ENCODE peak calls at places on chromosomes 4 and X, in seven cellular contexts. Z, S, B, G, R, J and W are unnamed samples.

GRCh38 chrX:28876901-28877300 is 289.7 kb downstream of the IL1RAPL1 start:
- DNase-seq in R (no peak), S (no peak), B (no peak), G (no peak), J (no peak), Z (no peak), W (no peak)

GRCh38 chr4:121138014-121138413 is 26.1 kb downstream of the TNIP3 start:
- DNase-seq in Z (no peak), J (no peak), S (no peak), R (no peak), G (no peak), B (no peak), W (no peak)

GRCh38 chr4:165476214-165477098 is 97.6 kb downstream of the CPE start:
- DNase-seq in R (no peak), G (peak; percentile 78), S (no peak), Z (no peak), J (peak; percentile 55), B (no peak), W (peak; percentile 2)

GRCh38 chr4:48668254-48669017 is 111.6 kb downstream of the FRYL start:
- DNase-seq in R (no peak), J (no peak), G (no peak), Z (no peak), S (no peak), B (no peak), W (no peak)

GRCh38 chr4:187235456-187236170 is 512.0 kb upstream of the FAT1 start:
- DNase-seq in R (no peak), Z (no peak), S (no peak), B (no peak), G (peak; percentile 23), J (peak; percentile 2), W (no peak)

GRCh38 chr4:76377922-76378321 is 43.0 kb downstream of the CCDC158 start:
- DNase-seq in B (no peak), J (peak; percentile 44), G (peak; percentile 48), Z (peak; percentile 72), S (peak; percentile 32), R (peak; percentile 63), W (peak; percentile 61)

GRCh38 chr4:544386-545105 is 31.5 kb downstream of the TMEM271 start:
- DNase-seq in R (no peak), S (no peak), Z (no peak), G (no peak), B (no peak), J (no peak), W (no peak)

GRCh38 chrX:150984164-150984824 is 1.2 kb downstream of the HMGB3 start:
- DNase-seq in G (peak; percentile 28), B (no peak), S (peak; percentile 14), R (no peak), Z (no peak), J (no peak), W (no peak)

GRCh38 chr4:109005523-109005922 is 242.7 kb upstream of the ETNPPL start:
- DNase-seq in Z (no peak), B (no peak), S (no peak), G (peak; percentile 26), J (peak; percentile 78), R (no peak), W (peak; percentile 73)

GRCh38 chrX:42694260-42694815 is 83.6 kb downstream of the PPP1R2C start:
- DNase-seq in B (no peak), J (no peak), S (no peak), Z (no peak), G (no peak), R (no peak), W (no peak)

GRCh38 chr4:128338634-128339355 is 51.2 kb upstream of the PGRMC2 start:
- DNase-seq in Z (no peak), J (peak; percentile 94), G (no peak), R (no peak), B (no peak), S (no peak), W (peak; percentile 91)

GRCh38 chr4:4614925-4615678 is 73.3 kb upstream of the STX18 start:
- DNase-seq in R (no peak), G (no peak), S (no peak), Z (no peak), J (peak; percentile 25), B (no peak), W (peak; percentile 66)

GRCh38 chrX:115968436-115969252 is 201.9 kb upstream of the AGTR2 start:
- DNase-seq in Z (peak; percentile 96), S (peak; percentile 26), J (peak; percentile 66), B (peak; percentile 97), G (peak; percentile 5), R (peak; percentile 72), W (no peak)

GRCh38 chrX:1400049-1400448 is 8.1 kb upstream of the SLC25A6 start:
- DNase-seq in R (no peak), B (no peak), S (no peak), Z (no peak), G (no peak), J (no peak), W (no peak)

GRCh38 chrX:13482764-13483552 is 86.4 kb upstream of the EGFL6 start:
- DNase-seq in Z (no peak), B (no peak), S (no peak), G (no peak), J (no peak), R (no peak), W (no peak)

GRCh38 chrX:12548746-12549145 is 242.5 kb upstream of the PRPS2 start:
- DNase-seq in J (peak; percentile 4), S (peak; percentile 40), Z (peak; percentile 48), R (peak; percentile 50), G (peak; percentile 43), B (peak; percentile 29), W (peak; percentile 17)

GRCh38 chr4:31290836-31291235 is 570.7 kb downstream of the PCDH7 start:
- DNase-seq in B (peak; percentile 63), G (no peak), R (peak; percentile 46), S (no peak), J (no peak), Z (peak; percentile 19), W (no peak)

GRCh38 chr4:174707277-174707676 is 121.8 kb downstream of the GLRA3 start:
- DNase-seq in S (no peak), B (no peak), G (no peak), R (no peak), J (no peak), Z (no peak), W (no peak)

GRCh38 chr4:125620066-125620850 is 305.5 kb downstream of the FAT4 start:
- DNase-seq in J (peak; percentile 16), B (no peak), G (no peak), R (no peak), S (no peak), Z (no peak), W (peak; percentile 19)

GRCh38 chrX:129139837-129140679 is 383.2 kb downstream of the SMARCA1 start:
- DNase-seq in J (no peak), Z (no peak), G (no peak), R (no peak), B (no peak), S (no peak), W (no peak)

GRCh38 chr4:3250438-3250955 is 1.5 kb downstream of the MSANTD1 start:
- DNase-seq in R (no peak), B (peak; percentile 83), J (no peak), Z (peak; percentile 38), S (no peak), G (no peak), W (no peak)

GRCh38 chr4:102500371-102501175 is 586 bp upstream of the NFKB1 start:
- DNase-seq in J (peak; percentile 67), B (peak; percentile 48), R (no peak), G (peak; percentile 53), Z (peak; percentile 45), S (peak; percentile 11), W (peak; percentile 61)

GRCh38 chr4:25313194-25313895 is 771 bp downstream of the ZCCHC4 start:
- DNase-seq in J (no peak), G (peak; percentile 43), B (no peak), Z (peak; percentile 27), R (no peak), S (no peak), W (no peak)

GRCh38 chr4:107901213-107901934 is 30.0 kb upstream of the CYP2U1 start:
- DNase-seq in Z (no peak), G (peak; percentile 71), R (no peak), J (no peak), S (no peak), B (no peak), W (no peak)

GRCh38 chr4:28357985-28358384 is 1497.3 kb downstream of the STIM2 start:
- DNase-seq in S (peak; percentile 21), J (no peak), R (no peak), Z (peak; percentile 71), G (no peak), B (peak; percentile 40), W (peak; percentile 39)

GRCh38 chrX:154490021-154490413 is 412 bp downstream of the SLC10A3 start:
- DNase-seq in B (no peak), R (peak; percentile 50), G (peak; percentile 13), Z (peak; percentile 28), S (no peak), J (peak; percentile 64), W (peak; percentile 45)

GRCh38 chr4:155066871-155067270 is 141.6 kb upstream of the NPY2R start:
- DNase-seq in B (no peak), G (no peak), S (no peak), Z (no peak), R (no peak), J (no peak), W (no peak)
- H4K8ac ChIP-seq in B (no peak overlapping the region), G (no peak overlapping the region), S (no peak overlapping the region), Z (no peak overlapping the region), R (no peak overlapping the region), J (no peak overlapping the region), W (no peak overlapping the region)

GRCh38 chr4:8079916-8080753 is 78.5 kb downstream of the ABLIM2 start:
- DNase-seq in Z (peak; percentile 58), S (no peak), G (no peak), R (no peak), J (no peak), B (no peak), W (no peak)
- H4K8ac ChIP-seq in Z (no peak overlapping the region), S (no peak overlapping the region), G (no peak overlapping the region), R (no peak overlapping the region), J (no peak overlapping the region), B (no peak overlapping the region), W (no peak overlapping the region)

GRCh38 chr4:67750691-67751090 is 3.5 kb downstream of the GNRHR start:
- DNase-seq in B (no peak), S (no peak), R (no peak), Z (no peak), J (no peak), G (no peak), W (no peak)

GRCh38 chr4:67744561-67745283 is 9.5 kb downstream of the GNRHR start:
- DNase-seq in Z (no peak), J (peak; percentile 23), G (peak; percentile 19), R (no peak), B (no peak), S (no peak), W (peak; percentile 56)

GRCh38 chr4:67751260-67751659 is 2.9 kb downstream of the GNRHR start:
- DNase-seq in J (peak; percentile 42), G (no peak), R (no peak), Z (no peak), S (no peak), B (no peak), W (peak; percentile 51)

GRCh38 chr4:67746797-67747495 is 7.2 kb downstream of the GNRHR start:
- DNase-seq in B (no peak), R (no peak), G (peak; percentile 77), Z (peak; percentile 40), S (peak; percentile 33), J (peak; percentile 51), W (peak; percentile 51)

GRCh38 chr4:67749286-67749685 is 4.9 kb downstream of the GNRHR start:
- DNase-seq in J (no peak), B (no peak), S (no peak), R (no peak), Z (no peak), G (no peak), W (no peak)
- H4K8ac ChIP-seq in J (no peak overlapping the region), B (no peak overlapping the region), S (no peak overlapping the region), R (no peak overlapping the region), Z (no peak overlapping the region), G (no peak overlapping the region), W (no peak overlapping the region)

GRCh38 chr4:91957963-91958362 is 345.8 kb upstream of the GRID2 start:
- DNase-seq in S (no peak), B (no peak), J (no peak), Z (no peak), R (no peak), G (no peak), W (no peak)
- H4K8ac ChIP-seq in S (no peak overlapping the region), B (no peak overlapping the region), J (no peak overlapping the region), Z (no peak overlapping the region), R (no peak overlapping the region), G (no peak overlapping the region), W (no peak overlapping the region)